ENCODE peak calls at places on chromosomes 6 and 20, in six cellular contexts. Y is vagina, X is endothelial cell, H is epithelial cell of esophagus, V is AG09319, P is A549. A is an unnamed sample.

GRCh38 chr6:105263685-105264298 is 84.0 kb upstream of the POPDC3 start:
- DNase-seq in Y (no peak), X (no peak), H (no peak), V (no peak), P (no peak), A (no peak)

GRCh38 chr6:15427360-15428070 is 181.6 kb downstream of the JARID2 start:
- DNase-seq in Y (no peak), X (peak), H (peak), V (no peak), P (no peak), A (no peak)

GRCh38 chr6:107246972-107247615 is 131.8 kb upstream of the BEND3 start:
- DNase-seq in Y (no peak), X (no peak), H (peak), V (no peak), P (no peak), A (no peak)

GRCh38 chr6:89197141-89197540 is 20.0 kb downstream of the GABRR1 start:
- DNase-seq in Y (no peak), X (no peak), H (no peak), V (no peak), P (no peak), A (no peak)

GRCh38 chr6:160042788-160043301 is 74.0 kb downstream of the IGF2R start:
- DNase-seq in Y (no peak), X (no peak), H (peak), V (no peak), P (no peak), A (no peak)

GRCh38 chr6:33323623-33323948 is 6.0 kb upstream of the ZBTB22 start:
- DNase-seq in Y (no peak), X (no peak), H (no peak), V (no peak), P (no peak), A (no peak)

GRCh38 chr6:125363360-125364121 is 61.8 kb upstream of the HDDC2 start:
- DNase-seq in Y (no peak), X (peak), H (peak), V (no peak), P (no peak), A (peak)

GRCh38 chr6:125102901-125103300 is 50.7 kb upstream of the TPD52L1 start:
- DNase-seq in Y (no peak), X (no peak), H (peak), V (peak), P (peak), A (no peak)

GRCh38 chr6:54017877-54018276 is 93.4 kb upstream of the MLIP start:
- DNase-seq in Y (no peak), X (no peak), H (no peak), V (no peak), P (no peak), A (no peak)

GRCh38 chr20:50281831-50282591 is 91.4 kb downstream of the CEBPB start:
- DNase-seq in Y (no peak), X (peak), H (no peak), V (no peak), P (peak), A (no peak)

GRCh38 chr6:54802775-54803631 is 43.6 kb upstream of the FAM83B start:
- DNase-seq in Y (no peak), X (no peak), H (peak), V (peak), P (no peak), A (no peak)

GRCh38 chr6:37695857-37696219 is 1.8 kb downstream of the MDGA1 start:
- DNase-seq in Y (no peak), X (peak), H (no peak), V (no peak), P (no peak), A (no peak)

GRCh38 chr20:36401336-36401735 is 95.2 kb downstream of the DLGAP4 start:
- DNase-seq in Y (no peak), X (no peak), H (no peak), V (no peak), P (no peak), A (no peak)

GRCh38 chr6:84599991-84600390 is 164.4 kb downstream of the TBX18 start:
- DNase-seq in Y (no peak), X (no peak), H (no peak), V (no peak), P (no peak), A (no peak)

GRCh38 chr6:8278562-8278961 is 156.8 kb downstream of the SLC35B3 start:
- DNase-seq in Y (no peak), X (no peak), H (no peak), V (no peak), P (no peak), A (no peak)

GRCh38 chr6:111087871-111088667 is 766 bp downstream of the SLC16A10 start:
- DNase-seq in Y (no peak), X (peak), H (peak), V (no peak), P (no peak), A (peak)

GRCh38 chr6:107657373-107657754 is 166.7 kb downstream of the SCML4 start:
- DNase-seq in Y (no peak), X (no peak), H (no peak), V (no peak), P (no peak), A (no peak)

GRCh38 chr6:73388800-73389512 is 5.7 kb upstream of the DDX43 start:
- DNase-seq in Y (no peak), X (peak), H (peak), V (peak), P (peak), A (peak)

GRCh38 chr6:135311446-135312200 is 130.5 kb downstream of the MYB start:
- DNase-seq in Y (no peak), X (no peak), H (no peak), V (no peak), P (no peak), A (no peak)

GRCh38 chr6:46895930-46896329 is 25.8 kb downstream of the ADGRF5 start:
- DNase-seq in Y (no peak), X (no peak), H (no peak), V (no peak), P (no peak), A (no peak)

GRCh38 chr6:56259682-56260081 is 12.3 kb upstream of the COL21A1 start:
- DNase-seq in Y (no peak), X (no peak), H (peak), V (no peak), P (no peak), A (no peak)

GRCh38 chr6:170265655-170266054 is 25.2 kb downstream of the DLL1 start:
- DNase-seq in Y (no peak), X (no peak), H (no peak), V (no peak), P (no peak), A (no peak)

GRCh38 chr20:61442075-61442670 is 190.1 kb downstream of the CDH4 start:
- DNase-seq in Y (no peak), X (no peak), H (no peak), V (no peak), P (no peak), A (no peak)

GRCh38 chr6:140923048-140923447 is 1209.7 kb upstream of the GJE1 start:
- DNase-seq in Y (no peak), X (no peak), H (no peak), V (no peak), P (no peak), A (no peak)

GRCh38 chr6:130129781-130130246 is 92.9 kb downstream of the SAMD3 start:
- DNase-seq in Y (no peak), X (no peak), H (peak), V (no peak), P (no peak), A (no peak)

GRCh38 chr6:140782941-140783340 is 1349.8 kb upstream of the GJE1 start:
- DNase-seq in Y (no peak), X (no peak), H (peak), V (no peak), P (no peak), A (no peak)

GRCh38 chr20:59006864-59007757 is at the start of gene CTSZ:
- DNase-seq in Y (no peak), X (peak), H (peak), V (no peak), P (peak), A (peak)

GRCh38 chr20:49388790-49389189 is 93.7 kb downstream of the KCNB1 start:
- DNase-seq in Y (no peak), X (no peak), H (no peak), V (no peak), P (no peak), A (no peak)

GRCh38 chr6:162602759-162603158 is 124.8 kb downstream of the PRKN start:
- DNase-seq in Y (no peak), X (no peak), H (no peak), V (no peak), P (no peak), A (no peak)

GRCh38 chr6:121652223-121652622 is 216.8 kb downstream of the GJA1 start:
- DNase-seq in Y (no peak), X (no peak), H (no peak), V (no peak), P (no peak), A (no peak)

GRCh38 chr6:4059115-4059777 is 19.7 kb downstream of the FAM217A start:
- DNase-seq in Y (no peak), X (no peak), H (peak), V (peak), P (peak), A (no peak)

GRCh38 chr6:4057036-4057435 is 21.9 kb downstream of the FAM217A start:
- DNase-seq in Y (no peak), X (no peak), H (no peak), V (no peak), P (no peak), A (no peak)

DNA sequence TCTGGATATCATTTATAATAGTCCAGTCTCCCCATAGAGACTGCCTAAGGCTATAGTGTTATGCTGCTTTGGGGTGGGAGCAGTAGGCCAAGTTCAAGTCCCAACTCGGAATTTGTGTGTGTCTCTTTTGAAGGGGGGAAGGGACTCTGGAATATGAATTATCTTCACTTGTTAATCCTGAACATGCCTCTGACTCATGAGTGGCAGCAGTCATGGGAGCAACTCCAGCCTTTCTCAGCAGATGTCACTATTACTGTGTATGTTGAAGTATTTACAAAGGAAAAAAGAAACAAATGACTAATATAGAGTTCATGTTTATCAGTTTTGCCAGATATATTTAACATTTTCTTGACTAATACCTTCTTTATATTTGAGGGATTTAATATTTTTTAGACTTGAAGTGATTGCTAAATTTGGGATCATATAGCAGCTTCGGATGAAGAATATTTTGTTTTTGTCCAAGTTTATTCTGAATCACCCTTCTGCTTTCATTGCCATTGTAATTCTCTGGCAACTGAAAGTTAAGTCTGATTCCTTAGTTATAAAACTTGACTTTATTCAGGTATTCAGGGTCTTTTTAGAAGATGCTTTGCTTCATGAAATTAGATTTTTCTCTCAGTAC is 23.4 kb downstream of the FAM217A start:
- DNase-seq in Y (no peak), X (no peak), H (peak), V (peak), P (peak), A (no peak)
- TF ChIP-seq CTCF in Y (no peak), X (no peak), H (peak), V (peak), P (peak), A (no peak)

GRCh38 chr6:28141500-28142329 is at the start of gene ZKSCAN8:
- DNase-seq in Y (no peak), X (peak), H (peak), V (peak), P (peak), A (peak)
- TF ChIP-seq CTCF in Y (no peak), X (no peak), H (no peak), V (no peak), P (no peak), A (no peak)

DNA sequence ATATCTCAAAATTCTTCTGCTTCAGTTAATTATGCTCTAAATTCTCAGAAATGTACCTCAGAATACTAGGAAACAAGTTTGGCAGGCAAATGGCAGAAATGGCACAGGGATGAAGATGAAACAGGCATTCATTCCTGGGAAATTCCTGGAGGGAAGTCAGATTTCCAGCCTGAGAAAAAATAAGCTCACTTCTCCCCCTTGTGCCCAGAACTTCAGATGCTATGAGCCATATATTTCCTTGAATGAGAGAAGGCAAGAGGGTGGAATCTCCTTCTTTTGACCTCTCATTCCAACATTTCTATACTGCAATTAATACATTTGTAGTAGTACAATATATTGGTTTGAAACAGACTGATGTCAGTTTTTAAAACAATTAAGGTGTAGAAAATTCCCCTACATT is 22.8 kb downstream of the RGS17 start:
- DNase-seq in Y (no peak), X (no peak), H (peak), V (no peak), P (no peak), A (no peak)
- TF ChIP-seq CTCF in Y (no peak), X (no peak), H (peak), V (peak), P (peak), A (no peak)

DNA sequence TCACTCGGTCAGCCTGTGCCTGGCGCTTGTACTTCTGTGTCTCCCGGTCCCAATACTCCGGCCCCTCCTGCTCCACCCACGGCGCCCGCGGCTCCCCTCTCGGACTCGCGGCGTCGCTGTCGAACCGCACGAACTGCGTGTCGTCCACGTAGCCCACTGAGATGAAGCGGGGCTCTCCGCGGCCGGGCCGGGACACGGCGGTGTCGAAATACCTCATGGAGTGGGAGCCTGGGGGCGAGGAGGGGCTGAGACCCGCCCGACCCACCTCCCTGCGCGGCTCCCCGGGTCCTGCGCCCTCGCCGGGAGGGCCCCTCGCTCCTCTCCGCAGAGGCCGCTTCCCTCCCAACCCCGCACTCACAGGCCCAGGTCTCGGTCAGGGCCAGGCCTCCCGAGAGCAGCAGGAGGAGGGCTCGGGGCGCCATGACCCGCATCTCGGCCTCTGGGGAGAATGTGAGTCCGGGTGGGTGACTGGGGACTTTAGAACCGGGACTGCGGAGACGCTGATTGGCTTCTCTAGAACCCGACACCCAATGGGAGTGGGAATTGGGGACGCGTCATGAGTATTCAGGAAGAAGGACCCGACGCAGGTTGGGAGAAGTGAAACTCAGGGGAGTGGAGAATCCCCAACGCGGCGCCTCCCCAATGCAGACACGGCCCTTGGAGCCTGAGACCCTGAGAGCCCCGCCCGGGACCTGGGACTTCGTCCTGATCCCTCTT is at the start of gene HLA-C:
- DNase-seq in Y (no peak), X (peak), H (peak), V (peak), P (peak), A (peak)
- TF ChIP-seq CTCF in Y (no peak), X (no peak), H (no peak), V (peak), P (no peak), A (no peak)

DNA sequence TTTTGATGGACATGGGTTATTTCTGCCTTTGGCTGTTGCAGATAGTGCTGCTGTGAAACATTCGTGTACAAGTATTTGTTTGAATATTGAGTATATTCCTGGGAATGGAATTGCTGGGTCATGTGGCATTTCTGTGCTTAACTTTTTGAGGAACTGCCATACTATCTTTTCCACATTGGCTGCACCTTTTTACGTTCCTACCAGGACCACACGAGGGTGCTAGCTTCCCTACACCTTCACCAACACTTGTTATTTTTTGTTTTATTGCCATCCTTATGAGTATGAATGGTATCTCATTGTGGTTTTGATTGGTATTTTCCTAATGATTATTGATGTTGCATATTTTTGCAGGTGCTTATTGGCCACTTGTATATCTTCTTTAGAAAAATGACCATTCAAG is 47.8 kb upstream of the PLCG1 start:
- DNase-seq in Y (no peak), X (no peak), H (no peak), V (no peak), P (peak), A (no peak)
- TF ChIP-seq CTCF in Y (no peak), X (no peak), H (no peak), V (no peak), P (no peak), A (no peak)

GRCh38 chr6:43724354-43724753 is 36.8 kb upstream of the MRPS18A start:
- DNase-seq in Y (no peak), X (no peak), H (no peak), V (no peak), P (no peak), A (no peak)

GRCh38 chr6:43723737-43724295 is 36.2 kb upstream of the MRPS18A start:
- DNase-seq in Y (no peak), X (peak), H (peak), V (peak), P (peak), A (peak)

GRCh38 chr6:43725643-43726580 is 38.3 kb upstream of the MRPS18A start:
- DNase-seq in Y (no peak), X (no peak), H (no peak), V (no peak), P (no peak), A (no peak)

GRCh38 chr6:43722920-43723565 is 35.5 kb upstream of the MRPS18A start:
- DNase-seq in Y (no peak), X (no peak), H (no peak), V (no peak), P (no peak), A (no peak)

GRCh38 chr6:43724914-43725642 is 37.5 kb upstream of the MRPS18A start:
- DNase-seq in Y (no peak), X (no peak), H (peak), V (peak), P (no peak), A (peak)
- TF ChIP-seq CTCF in Y (no peak), X (no peak), H (no peak), V (no peak), P (no peak), A (no peak)

GRCh38 chr20:37511605-37512275 is 9.3 kb upstream of the NNAT start:
- DNase-seq in Y (no peak), X (no peak), H (no peak), V (peak), P (no peak), A (no peak)
- TF ChIP-seq CTCF in Y (no peak), X (no peak), H (no peak), V (no peak), P (no peak), A (no peak)